ENCODE peak calls at places on chromosomes 16 and 17, in five cellular contexts. L is mesenchymal stem cell, G is mesendoderm, R is neuronal stem cell, H is IMR-90. T is an unnamed sample.

GRCh38 chr16:65366316-65366715 is 244.5 kb upstream of the CDH11 start:
- DNase-seq in H (no peak), G (no peak), R (no peak), L (no peak), T (no peak)

GRCh38 chr17:78000351-78000750 is 41.8 kb downstream of the TNRC6C start:
- DNase-seq in H (peak; percentile 60), G (no peak), R (no peak), L (peak; percentile 38), T (no peak)

GRCh38 chr17:71921726-71922320 is 199.0 kb upstream of the SOX9 start:
- DNase-seq in G (peak; percentile 37), R (no peak), H (no peak), L (peak; percentile 3), T (no peak)

GRCh38 chr17:33871720-33872535 is 383.2 kb upstream of the CCL2 start:
- DNase-seq in L (no peak), H (no peak), R (no peak), G (peak; percentile 54), T (no peak)

GRCh38 chr16:48542020-48542473 is 67.9 kb downstream of the N4BP1 start:
- DNase-seq in L (peak; percentile 64), G (peak; percentile 58), R (no peak), H (peak; percentile 54), T (no peak)

GRCh38 chr16:80447263-80447662 is 93.5 kb upstream of the DYNLRB2 start:
- DNase-seq in H (no peak), L (no peak), R (no peak), G (no peak), T (no peak)

GRCh38 chr16:69481901-69482341 is 57.5 kb downstream of the CYB5B start:
- DNase-seq in H (peak; percentile 48), G (peak; percentile 46), L (no peak), R (no peak), T (peak; percentile 50)

GRCh38 chr17:27496005-27496404 is 39.8 kb downstream of the KSR1 start:
- DNase-seq in L (no peak), R (no peak), H (no peak), G (no peak), T (no peak)

GRCh38 chr17:48486557-48486956 is 44.3 kb downstream of the HOXB1 start:
- DNase-seq in R (no peak), G (peak; percentile 51), H (peak; percentile 100), L (peak; percentile 99), T (no peak)

GRCh38 chr17:82826956-82827355 is 12.9 kb downstream of the ZNF750 start:
- DNase-seq in G (no peak), L (no peak), R (no peak), H (no peak), T (no peak)

GRCh38 chr17:69609495-69610315 is 195.2 kb downstream of the MAP2K6 start:
- DNase-seq in R (no peak), H (peak; percentile 55), G (peak; percentile 50), L (peak; percentile 54), T (peak; percentile 48)

GRCh38 chr16:84804326-84804725 is 15.5 kb upstream of the CRISPLD2 start:
- DNase-seq in L (no peak), G (no peak), R (no peak), H (no peak), T (no peak)
- H2AK5ac ChIP-seq in L (peak overlapping the region; percentile 27), G (no peak overlapping the region), R (no peak overlapping the region), H (peak overlapping the region; percentile 43), T (no peak overlapping the region)

DNA sequence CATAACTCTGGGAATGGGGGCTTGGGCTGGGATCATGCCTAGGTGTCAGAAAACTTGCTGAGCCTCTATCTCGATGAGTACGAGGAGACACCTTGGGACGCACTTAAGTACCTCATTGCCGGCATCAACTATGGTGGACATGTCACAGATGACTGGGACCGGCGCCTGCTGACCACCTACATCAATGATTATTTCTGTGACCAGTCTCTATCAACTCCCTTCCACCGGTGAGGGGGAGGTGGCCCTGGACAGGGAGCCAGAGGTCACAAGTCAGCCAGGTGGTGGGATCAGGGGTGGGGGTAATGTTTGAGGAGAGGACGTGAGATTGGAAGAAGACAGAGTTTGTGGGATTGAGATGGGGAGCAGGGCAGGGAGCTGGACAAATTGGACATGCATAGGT is 3.4 kb upstream of the KDM6B start:
- DNase-seq in R (no peak), L (no peak), G (no peak), H (no peak), T (no peak)
- H4K8ac ChIP-seq in R (no peak overlapping the region), L (no peak overlapping the region), G (no peak overlapping the region), H (no peak overlapping the region), T (no peak overlapping the region)

DNA sequence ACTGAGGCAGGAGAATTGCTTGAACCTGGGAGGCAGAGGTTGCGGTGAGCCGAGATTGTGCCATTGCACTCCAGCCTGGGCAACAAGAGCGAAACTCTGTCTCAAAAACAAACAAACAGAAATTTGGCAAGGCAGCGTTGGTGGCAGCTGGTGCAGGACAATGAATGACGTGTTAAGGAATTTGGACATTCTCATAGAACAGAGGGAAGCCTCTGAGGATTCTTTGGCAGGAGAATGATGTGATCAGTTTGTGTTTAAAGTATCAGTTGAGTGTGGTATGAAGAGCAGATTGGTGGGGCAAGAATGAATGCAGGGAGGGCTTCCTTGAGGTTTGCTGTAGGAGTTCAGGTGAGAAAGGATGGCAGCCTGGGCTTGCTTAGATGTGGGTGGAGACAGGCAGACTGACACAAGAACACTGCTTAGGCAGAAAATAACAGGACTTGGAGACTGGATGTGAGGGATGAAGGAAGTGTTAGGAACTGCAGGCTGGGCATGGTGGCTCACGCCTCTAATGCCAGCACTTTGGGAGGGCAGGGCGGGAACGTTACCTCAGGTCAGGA is 4.8 kb downstream of the CYB5D2 start:
- DNase-seq in G (no peak), R (no peak), H (peak; percentile 43), L (no peak), T (no peak)
- H2AK5ac ChIP-seq in G (no peak overlapping the region), R (no peak overlapping the region), H (peak overlapping the region; percentile 51), L (no peak overlapping the region), T (no peak overlapping the region)

GRCh38 chr16:2511128-2511785 is 2.5 kb upstream of the ATP6V0C start:
- DNase-seq in L (peak; percentile 78), H (peak; percentile 71), R (no peak), G (peak; percentile 47), T (peak; percentile 57)

GRCh38 chr16:2513405-2514332 is at the start of gene ATP6V0C:
- DNase-seq in H (peak; percentile 79), R (peak; percentile 93), L (peak; percentile 87), G (peak; percentile 93), T (peak; percentile 92)

GRCh38 chr16:2512920-2513404 is 790 bp upstream of the ATP6V0C start:
- DNase-seq in H (no peak), L (no peak), R (no peak), G (peak; percentile 53), T (peak; percentile 72)

GRCh38 chr16:2514333-2515179 is 804 bp downstream of the ATP6V0C start:
- DNase-seq in R (no peak), L (no peak), G (peak; percentile 55), H (no peak), T (peak; percentile 39)

GRCh38 chr16:2511996-2512919 is 1.5 kb upstream of the ATP6V0C start:
- DNase-seq in G (no peak), R (no peak), H (no peak), L (no peak), T (no peak)
- H4K8ac ChIP-seq in G (no peak overlapping the region), R (peak overlapping the region; percentile 70), H (no peak overlapping the region), L (no peak overlapping the region), T (no peak overlapping the region)

GRCh38 chr16:1774456-1774795 is 1.5 kb upstream of the MRPS34 start:
- DNase-seq in G (no peak), L (no peak), R (no peak), H (no peak), T (no peak)

GRCh38 chr16:1772362-1772907 is at the start of gene EME2:
- DNase-seq in L (peak; percentile 56), H (peak; percentile 33), G (no peak), R (peak; percentile 14), T (no peak)

GRCh38 chr16:1773703-1774455 is 945 bp upstream of the MRPS34 start:
- DNase-seq in L (peak; percentile 41), H (peak; percentile 24), G (no peak), R (no peak), T (no peak)

GRCh38 chr16:1771864-1772361 is 570 bp upstream of the NME3 start:
- DNase-seq in H (no peak), L (peak; percentile 33), G (peak; percentile 59), R (peak; percentile 24), T (peak; percentile 54)

GRCh38 chr16:1772908-1773702 is at the start of gene MRPS34:
- DNase-seq in R (peak; percentile 91), L (peak; percentile 85), G (peak; percentile 92), H (peak; percentile 83), T (peak; percentile 91)
- H2AK5ac ChIP-seq in R (peak within 1 kb of the TSS; percentile 98), L (no peak within 1 kb of the TSS), G (peak within 1 kb of the TSS; percentile 85), H (peak within 1 kb of the TSS; percentile 93), T (no peak within 1 kb of the TSS)

GRCh38 chr16:4692460-4693295 is 684 bp upstream of the NUDT16L1 start:
- DNase-seq in L (peak; percentile 8), H (no peak), R (no peak), G (no peak), T (no peak)
- H4K8ac ChIP-seq in L (no peak overlapping the region), H (no peak overlapping the region), R (no peak overlapping the region), G (no peak overlapping the region), T (no peak overlapping the region)

T was measured in H9.